ENCODE peak calls at places on chromosomes 4 and X, in seven cellular contexts. T is mammary epithelial cell, V is ovary, A is astrocyte of the spinal cord, O is fibroblast of mammary gland, E is colonic mucosa, L is fibroblast of lung. R is an unnamed sample.

GRCh38 chrX:107826286-107827136 is 845 bp downstream of the MID2 start:
- DNase-seq in T (peak), V (peak), A (peak), O (peak), E (peak), L (peak), R (peak)

GRCh38 chr4:105280338-105280809 is 133.7 kb downstream of the TET2 start:
- DNase-seq in T (peak), V (no peak), A (peak), O (peak), E (no peak), L (peak), R (peak)

GRCh38 chr4:108120789-108121188 is 47.9 kb downstream of the LEF1 start:
- DNase-seq in T (no peak), V (no peak), A (no peak), O (no peak), E (no peak), L (no peak), R (no peak)

GRCh38 chr4:88219099-88219498 is 60.7 kb upstream of the ABCG2 start:
- DNase-seq in T (peak), V (no peak), A (peak), O (peak), E (no peak), L (peak), R (peak)

GRCh38 chrX:23779025-23779424 is 3.9 kb upstream of the SAT1 start:
- DNase-seq in T (peak), V (no peak), A (peak), O (peak), E (no peak), L (peak), R (peak)

GRCh38 chrX:31546130-31546529 is 474.3 kb upstream of the FTHL17 start:
- DNase-seq in T (peak), V (no peak), A (peak), O (peak), E (no peak), L (peak), R (peak)

GRCh38 chr4:1403177-1403583 is 3.1 kb downstream of the NKX1-1 start:
- DNase-seq in T (no peak), V (no peak), A (no peak), O (no peak), E (peak), L (no peak), R (no peak)

GRCh38 chr4:133464311-133464710 is 315.2 kb downstream of the PCDH10 start:
- DNase-seq in T (peak), V (no peak), A (no peak), O (no peak), E (no peak), L (peak), R (no peak)

GRCh38 chr4:48553720-48554119 is 63.7 kb downstream of the ZAR1 start:
- DNase-seq in T (no peak), V (no peak), A (no peak), O (no peak), E (no peak), L (no peak), R (no peak)

GRCh38 chr4:156815717-156816319 is 155.8 kb downstream of the PDGFC start:
- DNase-seq in T (no peak), V (no peak), A (no peak), O (no peak), E (no peak), L (no peak), R (no peak)

GRCh38 chr4:7506119-7506518 is 71.4 kb upstream of the PSAPL1 start:
- DNase-seq in T (no peak), V (no peak), A (no peak), O (no peak), E (no peak), L (peak), R (no peak)

GRCh38 chr4:23717528-23718248 is 172.2 kb downstream of the PPARGC1A start:
- DNase-seq in T (peak), V (no peak), A (peak), O (peak), E (no peak), L (peak), R (peak)

GRCh38 chrX:150566734-150567182 is 1.7 kb upstream of the MTM1 start:
- DNase-seq in T (no peak), V (no peak), A (no peak), O (no peak), E (no peak), L (no peak), R (no peak)

GRCh38 chrX:3651272-3651671 is 62.2 kb downstream of the PRKX start:
- DNase-seq in T (peak), V (no peak), A (peak), O (peak), E (no peak), L (peak), R (peak)

GRCh38 chrX:102712216-102712966 is at the start of gene GPRASP2:
- DNase-seq in T (peak), V (peak), A (peak), O (peak), E (peak), L (peak), R (peak)

GRCh38 chr4:110096406-110096805 is 102.0 kb downstream of the ELOVL6 start:
- DNase-seq in T (no peak), V (no peak), A (no peak), O (no peak), E (no peak), L (peak), R (no peak)

GRCh38 chrX:47637546-47638195 is 7.9 kb upstream of the CFP start:
- DNase-seq in T (no peak), V (no peak), A (peak), O (no peak), E (peak), L (peak), R (no peak)

GRCh38 chrX:140500427-140500826 is 4.4 kb downstream of the SOX3 start:
- DNase-seq in T (no peak), V (no peak), A (no peak), O (no peak), E (no peak), L (no peak), R (no peak)

GRCh38 chrX:16785247-16786138 is 773 bp upstream of the TXLNG start:
- DNase-seq in T (no peak), V (peak), A (no peak), O (no peak), E (peak), L (no peak), R (peak)

GRCh38 chrX:139931646-139932076 is 1.2 kb downstream of the ATP11C start:
- DNase-seq in T (no peak), V (no peak), A (no peak), O (no peak), E (no peak), L (no peak), R (no peak)

GRCh38 chr4:142551513-142552280 is 294.4 kb downstream of the INPP4B start:
- DNase-seq in T (no peak), V (no peak), A (peak), O (no peak), E (no peak), L (peak), R (no peak)

GRCh38 chr4:149638073-149638472 is 177.6 kb downstream of the IQCM start:
- DNase-seq in T (peak), V (no peak), A (peak), O (peak), E (no peak), L (peak), R (peak)

GRCh38 chr4:68904786-68905185 is 46.8 kb downstream of the UGT2A3 start:
- DNase-seq in T (peak), V (no peak), A (no peak), O (no peak), E (peak), L (no peak), R (no peak)

GRCh38 chr4:66911898-66912297 is 633.4 kb downstream of the CENPC start:
- DNase-seq in T (peak), V (no peak), A (peak), O (peak), E (no peak), L (peak), R (no peak)

GRCh38 chr4:123832173-123833026 is 435.8 kb downstream of the SPRY1 start:
- DNase-seq in T (peak), V (peak), A (peak), O (peak), E (no peak), L (peak), R (peak)

GRCh38 chrX:115894087-115894486 is 276.5 kb upstream of the AGTR2 start:
- DNase-seq in T (peak), V (peak), A (peak), O (peak), E (peak), L (peak), R (no peak)

GRCh38 chr4:155403886-155404285 is 27.1 kb upstream of the MAP9 start:
- DNase-seq in T (peak), V (no peak), A (peak), O (peak), E (no peak), L (peak), R (peak)

GRCh38 chr4:88672987-88673386 is 24.6 kb downstream of the NAP1L5 start:
- DNase-seq in T (peak), V (peak), A (peak), O (peak), E (no peak), L (peak), R (peak)

GRCh38 chr4:29046716-29047115 is 1673.5 kb upstream of the PCDH7 start:
- DNase-seq in T (no peak), V (no peak), A (peak), O (peak), E (no peak), L (peak), R (peak)

GRCh38 chrX:124720532-124720931 is 374.2 kb downstream of the SH2D1A start:
- DNase-seq in T (no peak), V (no peak), A (no peak), O (no peak), E (no peak), L (no peak), R (no peak)

GRCh38 chr4:113290666-113291065 is 241.2 kb downstream of the ANK2 start:
- DNase-seq in T (no peak), V (no peak), A (no peak), O (no peak), E (no peak), L (no peak), R (no peak)

GRCh38 chrX:51889851-51890250 is 3.6 kb upstream of the MAGED1 start:
- DNase-seq in T (no peak), V (no peak), A (no peak), O (no peak), E (no peak), L (no peak), R (no peak)

GRCh38 chr4:127632420-127633403 is at the start of gene INTU:
- DNase-seq in T (peak), V (peak), A (peak), O (peak), E (peak), L (peak), R (peak)

GRCh38 chrX:123169247-123169901 is 14.7 kb upstream of the GRIA3 start:
- DNase-seq in T (peak), V (no peak), A (no peak), O (peak), E (no peak), L (peak), R (peak)

GRCh38 chr4:32022071-32022470 is 1301.9 kb downstream of the PCDH7 start:
- DNase-seq in T (peak), V (no peak), A (no peak), O (peak), E (no peak), L (peak), R (no peak)

GRCh38 chr4:25782482-25782881 is 80.3 kb downstream of the SEL1L3 start:
- DNase-seq in T (no peak), V (no peak), A (no peak), O (no peak), E (no peak), L (no peak), R (no peak)

GRCh38 chrX:84469226-84469625 is 33.0 kb downstream of the HDX start:
- DNase-seq in T (peak), V (no peak), A (peak), O (peak), E (no peak), L (peak), R (peak)

GRCh38 chr4:76562851-76563803 is 128.1 kb downstream of the SHROOM3 start:
- DNase-seq in T (peak), V (no peak), A (peak), O (no peak), E (no peak), L (peak), R (peak)

GRCh38 chr4:76554630-76555029 is 119.6 kb downstream of the SHROOM3 start:
- DNase-seq in T (no peak), V (no peak), A (peak), O (no peak), E (no peak), L (peak), R (no peak)

GRCh38 chr4:76562161-76562560 is 127.1 kb downstream of the SHROOM3 start:
- DNase-seq in T (peak), V (no peak), A (peak), O (peak), E (no peak), L (peak), R (peak)

GRCh38 chr4:76559236-76560071 is 124.4 kb downstream of the SHROOM3 start:
- DNase-seq in T (no peak), V (no peak), A (no peak), O (no peak), E (no peak), L (peak), R (no peak)

GRCh38 chr4:76558391-76559235 is 123.6 kb downstream of the SHROOM3 start:
- DNase-seq in T (no peak), V (no peak), A (no peak), O (no peak), E (no peak), L (peak), R (peak)
- H3K4me3 ChIP-seq in T (no peak), V (no peak), A (no peak), O (no peak), E (no peak), L (no peak), R (no peak)

GRCh38 chr4:20254517-20255250 is 3.0 kb downstream of the SLIT2 start:
- DNase-seq in T (no peak), V (peak), A (peak), O (no peak), E (no peak), L (peak), R (peak)

GRCh38 chr4:20253799-20254409 is 2.2 kb downstream of the SLIT2 start:
- DNase-seq in T (no peak), V (peak), A (peak), O (no peak), E (no peak), L (peak), R (peak)

GRCh38 chr4:20255251-20255586 is 3.5 kb downstream of the SLIT2 start:
- DNase-seq in T (no peak), V (no peak), A (peak), O (no peak), E (no peak), L (no peak), R (peak)

GRCh38 chr4:20256381-20256881 is 4.7 kb downstream of the SLIT2 start:
- DNase-seq in T (no peak), V (no peak), A (peak), O (no peak), E (no peak), L (peak), R (peak)

DNA sequence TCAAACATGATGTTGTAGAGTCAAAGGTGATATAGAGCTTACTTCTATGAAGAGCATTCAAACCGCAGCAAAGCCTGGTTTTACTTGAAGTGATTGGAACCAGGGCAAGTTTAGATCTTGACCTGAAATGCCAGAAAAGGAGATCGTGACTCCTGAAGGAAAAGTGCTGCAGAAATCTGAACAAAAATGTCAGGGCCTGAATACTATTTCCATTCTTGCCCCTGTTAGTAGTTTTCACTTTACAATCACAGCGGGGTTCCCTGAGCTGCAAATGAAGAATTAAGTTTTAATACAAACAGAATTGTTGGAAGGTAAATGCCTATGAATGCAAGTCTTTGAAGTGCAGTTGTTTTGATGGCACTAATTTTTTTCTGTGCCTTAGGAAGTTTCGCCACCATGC is 4.1 kb downstream of the SLIT2 start:
- DNase-seq in T (no peak), V (no peak), A (no peak), O (no peak), E (no peak), L (no peak), R (peak)
- H3K4me3 ChIP-seq in T (no peak), V (peak), A (peak), O (peak), E (no peak), L (peak), R (peak)

DNA sequence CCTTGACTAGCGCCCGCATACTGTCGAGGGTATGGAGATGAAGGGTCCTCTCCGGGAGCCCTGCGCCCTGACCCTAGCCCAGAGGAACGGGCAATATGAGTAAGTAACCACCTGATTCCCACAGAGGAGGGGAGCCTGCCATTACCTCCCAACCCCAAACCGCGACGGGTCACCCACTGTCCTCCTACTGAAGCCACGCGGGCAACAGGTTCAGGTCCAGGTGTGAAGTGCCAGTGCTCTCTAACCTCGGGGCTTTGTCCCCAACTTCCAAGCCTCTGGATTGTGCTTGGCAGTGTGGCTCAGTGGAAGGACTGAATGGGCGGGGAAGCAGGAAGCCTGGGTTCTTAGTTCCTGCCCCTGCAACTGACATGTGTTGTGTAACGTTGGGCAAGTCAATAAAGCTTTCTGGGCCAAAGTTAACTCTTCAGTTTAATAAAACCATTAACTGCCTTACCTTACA is 696 bp downstream of the OCRL start:
- DNase-seq in T (peak), V (peak), A (no peak), O (peak), E (peak), L (no peak), R (peak)
- H3K4me3 ChIP-seq in T (peak), V (peak), A (peak), O (peak), E (peak), L (peak), R (peak)

GRCh38 chr4:8534601-8535000 is 45.6 kb upstream of the GPR78 start:
- DNase-seq in T (no peak), V (no peak), A (no peak), O (no peak), E (no peak), L (no peak), R (no peak)

GRCh38 chr4:8536467-8536866 is 43.7 kb upstream of the GPR78 start:
- DNase-seq in T (no peak), V (no peak), A (no peak), O (no peak), E (no peak), L (no peak), R (no peak)

GRCh38 chr4:8532245-8532781 is 47.9 kb upstream of the GPR78 start:
- DNase-seq in T (no peak), V (no peak), A (no peak), O (no peak), E (no peak), L (no peak), R (no peak)

GRCh38 chr4:8533274-8533865 is 46.8 kb upstream of the GPR78 start:
- DNase-seq in T (no peak), V (no peak), A (no peak), O (no peak), E (no peak), L (no peak), R (no peak)

DNA sequence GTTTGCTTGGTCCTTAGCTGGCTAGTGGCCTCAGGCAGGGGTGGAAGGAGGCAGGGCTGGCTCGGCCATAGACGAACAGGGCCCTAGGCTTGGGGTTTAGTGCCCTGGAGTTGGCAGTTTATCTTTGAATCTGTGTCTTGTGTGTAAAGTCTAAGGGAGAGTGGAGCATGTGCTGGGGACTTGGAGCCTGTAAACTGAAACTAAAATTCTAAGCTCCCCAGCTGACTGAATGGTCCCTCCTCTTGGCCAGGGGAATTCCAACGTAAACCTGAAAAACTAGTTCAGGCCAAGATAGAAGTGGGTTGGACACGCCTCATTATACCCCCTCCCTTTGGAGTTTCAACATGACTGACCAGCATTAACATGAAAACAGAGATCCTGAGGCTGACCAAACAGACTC is 46.1 kb upstream of the GPR78 start:
- DNase-seq in T (peak), V (peak), A (peak), O (peak), E (peak), L (peak), R (no peak)
- H3K4me3 ChIP-seq in T (no peak), V (no peak), A (no peak), O (no peak), E (no peak), L (no peak), R (no peak)

GRCh38 chr4:92304636-92305035 is 870 bp downstream of the GRID2 start:
- DNase-seq in T (no peak), V (no peak), A (peak), O (no peak), E (no peak), L (no peak), R (no peak)
- H3K4me3 ChIP-seq in T (no peak), V (no peak), A (peak), O (no peak), E (no peak), L (peak), R (no peak)

GRCh38 chr4:53617101-53617680 is 25.9 kb upstream of the LNX1 start:
- DNase-seq in T (no peak), V (no peak), A (no peak), O (no peak), E (no peak), L (no peak), R (no peak)

GRCh38 chr4:53614616-53615015 is 23.3 kb upstream of the LNX1 start:
- DNase-seq in T (no peak), V (no peak), A (no peak), O (no peak), E (no peak), L (no peak), R (peak)

GRCh38 chr4:53613428-53613827 is 22.1 kb upstream of the LNX1 start:
- DNase-seq in T (no peak), V (no peak), A (no peak), O (no peak), E (no peak), L (no peak), R (no peak)

GRCh38 chr4:53618321-53618720 is 27.0 kb upstream of the LNX1 start:
- DNase-seq in T (no peak), V (no peak), A (no peak), O (no peak), E (no peak), L (no peak), R (no peak)

GRCh38 chr4:53616219-53616618 is 24.9 kb upstream of the LNX1 start:
- DNase-seq in T (no peak), V (no peak), A (no peak), O (no peak), E (no peak), L (no peak), R (no peak)
- H3K4me3 ChIP-seq in T (no peak), V (no peak), A (no peak), O (no peak), E (no peak), L (no peak), R (no peak)

R was measured in GM23248.